ENCODE peak calls at places on chromosomes 12 and 14, in six cellular contexts. W is vagina, G is Panc1, T is GM12878, K is transverse colon, Y is GM23338. N is an unnamed sample.

GRCh38 chr12:14272954-14273910 is 92.2 kb upstream of the ATF7IP start:
- DNase-seq in Y (no peak), K (no peak), T (no peak), W (no peak), G (no peak), N (no peak)

GRCh38 chr14:104523546-104523935 is 56.0 kb upstream of the C14orf180 start:
- DNase-seq in T (no peak), K (no peak), W (no peak), Y (no peak), G (no peak), N (no peak)

GRCh38 chr14:98926151-98926550 is 345.8 kb downstream of the BCL11B start:
- DNase-seq in K (no peak), W (no peak), Y (no peak), T (no peak), G (no peak), N (peak)

GRCh38 chr12:22610148-22610547 is 14.8 kb upstream of the ETNK1 start:
- DNase-seq in K (no peak), Y (no peak), T (no peak), W (no peak), G (no peak), N (no peak)

GRCh38 chr14:100754020-100754419 is 27.3 kb downstream of the DLK1 start:
- DNase-seq in Y (no peak), K (no peak), T (no peak), W (no peak), G (no peak), N (no peak)

GRCh38 chr14:104983231-104983721 is 2.3 kb upstream of the CLBA1 start:
- DNase-seq in G (no peak), K (no peak), W (no peak), Y (no peak), T (no peak), N (peak)

GRCh38 chr12:101616027-101616494 is 21.3 kb downstream of the MYBPC1 start:
- DNase-seq in K (no peak), Y (no peak), W (no peak), G (no peak), T (no peak), N (no peak)

GRCh38 chr12:89636054-89636775 is 72.4 kb downstream of the ATP2B1 start:
- DNase-seq in Y (no peak), T (no peak), W (no peak), K (no peak), G (peak), N (no peak)

GRCh38 chr14:104221071-104221625 is 82.8 kb downstream of the KIF26A start:
- DNase-seq in K (no peak), Y (no peak), W (no peak), G (no peak), T (no peak), N (peak)

GRCh38 chr12:91792597-91792996 is 353.0 kb downstream of the BTG1 start:
- DNase-seq in Y (no peak), G (no peak), K (no peak), T (no peak), W (no peak), N (no peak)

GRCh38 chr12:94151577-94151976 is 3.2 kb downstream of the PLXNC1 start:
- DNase-seq in K (peak), G (no peak), W (no peak), Y (no peak), T (no peak), N (no peak)

GRCh38 chr14:42872775-42873174 is 1266.1 kb downstream of the LRFN5 start:
- DNase-seq in Y (no peak), K (no peak), G (no peak), T (no peak), W (no peak), N (no peak)

GRCh38 chr12:109461049-109461845 is 15.9 kb downstream of the KCTD10 start:
- DNase-seq in G (no peak), K (peak), T (no peak), Y (no peak), W (no peak), N (peak)

GRCh38 chr12:22684124-22684523 is 59.2 kb downstream of the ETNK1 start:
- DNase-seq in T (no peak), W (no peak), Y (no peak), G (no peak), K (no peak), N (no peak)

DNA sequence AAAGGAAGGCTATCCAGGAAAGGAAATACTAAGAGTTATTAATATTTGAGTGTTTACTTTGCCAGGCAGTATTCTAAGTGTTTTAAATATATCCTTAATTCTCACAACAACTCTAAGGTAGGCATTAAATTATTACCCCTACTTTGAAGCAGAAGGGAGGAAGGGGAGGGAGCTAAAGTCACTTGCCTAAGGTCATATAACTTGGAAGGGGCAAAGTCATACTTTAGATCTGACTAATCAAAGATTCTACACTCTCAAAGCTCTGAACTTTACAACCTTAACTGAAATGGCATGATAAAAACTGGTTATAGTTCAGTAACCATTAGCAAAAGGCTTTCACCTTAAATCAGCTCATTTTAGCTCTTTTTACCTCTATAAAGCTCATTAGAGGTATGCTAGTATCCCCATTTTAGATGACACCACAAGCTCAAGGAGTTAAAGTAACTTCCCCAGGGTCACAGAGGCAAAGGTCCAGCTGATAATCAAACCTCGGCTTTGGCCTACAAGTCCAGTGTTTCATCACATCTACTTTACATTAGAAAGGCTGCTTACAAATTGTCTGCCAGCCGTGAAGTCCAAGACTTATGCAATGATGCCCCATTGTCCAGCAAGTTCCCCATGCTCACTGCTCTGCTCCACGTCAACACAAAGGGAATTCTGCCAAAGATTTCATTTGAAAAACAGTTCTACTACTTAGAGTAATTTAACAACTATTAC is 223.9 kb downstream of the MED13L start:
- DNase-seq in Y (no peak), K (peak), T (no peak), G (no peak), W (no peak), N (no peak)
- TF ChIP-seq POLR2AphosphoS5 in Y (no peak), K (no peak), T (no peak), G (no peak), W (no peak), N (peak)

GRCh38 chr12:93115646-93116045 is 186.6 kb upstream of the EEA1 start:
- DNase-seq in T (no peak), K (peak), W (no peak), G (no peak), Y (no peak), N (no peak)
- TF ChIP-seq CTCF in T (no peak), K (no peak), W (no peak), G (no peak), Y (no peak), N (no peak)

DNA sequence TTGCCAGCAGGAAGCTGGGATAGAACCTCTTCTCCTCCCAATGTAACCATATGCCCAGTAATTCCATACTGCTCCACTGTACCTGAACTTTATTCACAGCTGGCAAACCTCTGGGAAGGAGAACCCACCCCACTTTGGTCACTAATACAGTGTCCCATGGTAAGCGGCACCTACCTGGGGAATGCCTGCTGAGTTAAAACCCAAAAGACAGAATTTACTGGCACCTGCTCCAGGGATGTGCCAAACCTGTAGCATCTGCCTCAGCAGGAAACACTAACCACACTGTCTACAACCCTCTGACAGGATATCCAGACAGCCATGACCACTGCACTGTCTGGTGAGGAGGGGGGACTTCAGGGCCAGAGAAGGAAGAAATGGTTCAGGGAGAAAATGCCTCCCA is 26.6 kb downstream of the DDX24 start:
- DNase-seq in G (no peak), T (no peak), K (no peak), Y (no peak), W (peak), N (peak)
- TF ChIP-seq POLR2AphosphoS5 in G (no peak), T (peak), K (no peak), Y (no peak), W (no peak), N (no peak)

GRCh38 chr14:82886670-82887069 is 1353.0 kb upstream of the SEL1L start:
- DNase-seq in K (no peak), Y (no peak), W (no peak), G (no peak), T (no peak), N (no peak)

DNA sequence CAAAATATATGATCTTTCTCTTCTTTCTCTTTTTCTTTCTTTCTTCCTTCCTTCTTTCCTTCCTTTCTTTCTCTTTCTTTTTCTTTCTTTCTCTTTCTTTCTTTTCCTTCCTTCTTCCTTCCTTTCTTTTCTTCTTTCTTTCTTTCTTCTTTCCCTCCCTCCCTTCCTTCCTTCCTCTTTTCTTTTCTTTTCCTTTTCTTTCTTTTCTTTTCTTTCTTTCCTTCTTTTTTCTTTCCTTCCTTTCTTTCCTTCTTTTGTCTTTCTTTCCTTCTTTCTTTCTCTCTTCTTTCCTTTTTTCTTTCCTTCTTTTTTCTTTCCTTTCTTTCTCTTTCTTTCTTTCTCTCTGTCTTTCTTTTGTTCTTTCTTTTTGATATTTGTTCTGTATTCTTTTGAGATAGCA is 1356.0 kb upstream of the SEL1L start:
- DNase-seq in G (no peak), T (no peak), K (no peak), W (no peak), Y (no peak), N (no peak)
- TF ChIP-seq CTCF in G (no peak), T (no peak), K (no peak), W (no peak), Y (no peak), N (no peak)

GRCh38 chr14:23147676-23148075 is 28.6 kb upstream of the CEBPE start:
- DNase-seq in G (no peak), Y (no peak), T (no peak), K (no peak), W (no peak), N (no peak)
- TF ChIP-seq POLR2AphosphoS5 in G (no peak), Y (no peak), T (no peak), K (no peak), W (no peak), N (no peak)